ENCODE peak calls at places on chromosome 5, in seven cellular contexts. Q is GM23338, J is BJ, C is tibial nerve, O is AG04450, H is psoas muscle, Z is adrenal gland. R is an unnamed sample. For H3K27me3, the result is how much of the 10 kb centered on the place peaks cover.

GRCh38 chr5:68214472-68215207 is 916 bp upstream of the PIK3R1 start:
- DNase-seq in Q (peak), J (no peak), C (no peak), O (no peak), H (no peak), Z (no peak), R (no peak)

GRCh38 chr5:158922816-158923215 is 176.9 kb downstream of the EBF1 start:
- DNase-seq in Q (no peak), J (no peak), C (no peak), O (no peak), H (no peak), Z (no peak), R (no peak)

GRCh38 chr5:124877501-124878146 is 131.2 kb upstream of the ZNF608 start:
- DNase-seq in Q (no peak), J (no peak), C (no peak), O (no peak), H (no peak), Z (no peak), R (no peak)

GRCh38 chr5:136052692-136053335 is 24.0 kb downstream of the TGFBI start:
- DNase-seq in Q (no peak), J (no peak), C (no peak), O (no peak), H (no peak), Z (no peak), R (no peak)

GRCh38 chr5:53029608-53030007 is 40.5 kb downstream of the ITGA2 start:
- DNase-seq in Q (no peak), J (no peak), C (no peak), O (no peak), H (no peak), Z (no peak), R (no peak)

GRCh38 chr5:172775326-172776234 is 4.6 kb upstream of the DUSP1 start:
- DNase-seq in Q (no peak), J (no peak), C (peak), O (no peak), H (peak), Z (peak), R (peak)

GRCh38 chr5:757931-758697 is 26.4 kb downstream of the ZDHHC11B start:
- DNase-seq in Q (no peak), J (no peak), C (no peak), O (no peak), H (peak), Z (peak), R (peak)

GRCh38 chr5:112189328-112189840 is 229.7 kb downstream of the EPB41L4A start:
- DNase-seq in Q (no peak), J (no peak), C (no peak), O (no peak), H (no peak), Z (no peak), R (no peak)

GRCh38 chr5:157046041-157046440 is 12.9 kb downstream of the HAVCR1 start:
- DNase-seq in Q (no peak), J (no peak), C (no peak), O (no peak), H (peak), Z (peak), R (peak)

GRCh38 chr5:178213748-178214151 is 9.4 kb downstream of the HNRNPAB start:
- DNase-seq in Q (no peak), J (no peak), C (no peak), O (no peak), H (no peak), Z (no peak), R (no peak)

GRCh38 chr5:110027527-110028322 is 338.0 kb downstream of the MAN2A1 start:
- DNase-seq in Q (no peak), J (no peak), C (no peak), O (no peak), H (no peak), Z (no peak), R (no peak)

GRCh38 chr5:65209341-65209740 is 272.4 kb downstream of the ADAMTS6 start:
- DNase-seq in Q (no peak), J (peak), C (no peak), O (peak), H (no peak), Z (no peak), R (no peak)

GRCh38 chr5:174317261-174317894 is 271.9 kb downstream of the NSG2 start:
- DNase-seq in Q (peak), J (no peak), C (no peak), O (no peak), H (no peak), Z (peak), R (peak)

GRCh38 chr5:41219655-41220269 is 6.4 kb upstream of the C6 start:
- DNase-seq in Q (no peak), J (no peak), C (peak), O (no peak), H (no peak), Z (no peak), R (no peak)

GRCh38 chr5:172722309-172722815 is 48.6 kb downstream of the DUSP1 start:
- DNase-seq in Q (no peak), J (no peak), C (no peak), O (no peak), H (no peak), Z (peak), R (no peak)

GRCh38 chr5:61245486-61245885 is 83.2 kb upstream of the SMIM15 start:
- DNase-seq in Q (no peak), J (no peak), C (no peak), O (no peak), H (no peak), Z (no peak), R (no peak)

GRCh38 chr5:20360243-20360642 is 372.2 kb upstream of the CDH18 start:
- DNase-seq in Q (no peak), J (no peak), C (no peak), O (no peak), H (no peak), Z (no peak), R (no peak)

GRCh38 chr5:98872679-98873078 is 56.1 kb downstream of the CHD1 start:
- DNase-seq in Q (no peak), J (no peak), C (no peak), O (no peak), H (no peak), Z (peak), R (no peak)

GRCh38 chr5:66207800-66208561 is 63.9 kb downstream of the SREK1 start:
- DNase-seq in Q (no peak), J (no peak), C (no peak), O (no peak), H (no peak), Z (no peak), R (no peak)

GRCh38 chr5:68656936-68657857 is 436.6 kb upstream of the SLC30A5 start:
- DNase-seq in Q (peak), J (no peak), C (no peak), O (no peak), H (no peak), Z (no peak), R (no peak)

DNA sequence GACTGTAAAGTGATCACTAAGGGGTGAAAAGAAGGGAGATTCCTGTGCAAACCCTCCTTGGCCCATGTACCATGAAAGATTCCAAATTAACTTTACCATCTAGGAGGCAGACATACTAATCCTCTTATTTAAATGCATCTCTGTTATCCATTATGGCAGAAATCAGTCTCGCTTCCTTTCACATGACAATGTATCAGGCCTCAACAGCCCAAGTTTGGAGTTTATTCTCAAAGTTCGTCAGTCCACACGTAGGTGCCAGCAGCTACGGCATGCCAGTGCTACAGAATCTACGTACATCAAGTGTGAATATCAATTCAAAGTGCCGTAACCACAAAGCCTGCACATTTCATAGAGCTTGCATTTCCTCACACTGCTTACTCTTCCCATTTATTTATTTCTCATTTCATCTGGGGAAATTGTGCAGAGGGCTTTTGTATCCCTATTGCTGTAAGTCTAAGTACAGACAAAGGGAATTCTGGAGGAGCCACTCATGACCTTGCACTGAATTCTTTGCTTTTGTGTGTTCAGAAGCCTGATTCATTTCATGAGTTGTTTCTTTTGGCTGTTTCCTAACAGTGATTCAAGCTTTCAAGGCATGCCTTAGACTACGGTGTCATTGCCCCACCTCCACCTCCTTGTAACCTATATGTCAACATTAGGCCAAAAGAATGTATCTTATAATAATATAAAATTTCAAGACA is 10.0 kb downstream of the ENC1 start:
- DNase-seq in Q (no peak), J (no peak), C (no peak), O (peak), H (no peak), Z (no peak), R (no peak)
- H3K4me3 ChIP-seq in Q (peak), J (no peak), C (no peak), O (peak), H (no peak), Z (no peak), R (no peak)

GRCh38 chr5:176570044-176570443 is 20.9 kb downstream of the CDHR2 start:
- DNase-seq in Q (no peak), J (no peak), C (no peak), O (peak), H (no peak), Z (no peak), R (no peak)
- TF ChIP-seq CTCF in Q (no peak), J (no peak), C (no peak), O (peak), H (no peak), Z (no peak), R (no peak)

GRCh38 chr5:32711693-32712462 is 757 bp downstream of the NPR3 start:
- DNase-seq in Q (peak), J (no peak), C (no peak), O (no peak), H (peak), Z (peak), R (peak)
- H3K27me3 ChIP-seq in Q (half or more), J (under half), C (under half), O (under half), H (under half), Z (under half), R (under half)

GRCh38 chr5:141494761-141495455 is 6.0 kb downstream of the PCDHGC5 start:
- DNase-seq in Q (peak), J (no peak), C (no peak), O (no peak), H (no peak), Z (no peak), R (no peak)

GRCh38 chr5:141492168-141492885 is 3.4 kb downstream of the PCDHGC5 start:
- DNase-seq in Q (peak), J (no peak), C (no peak), O (no peak), H (no peak), Z (no peak), R (no peak)

GRCh38 chr5:141496038-141496437 is 7.2 kb downstream of the PCDHGC5 start:
- DNase-seq in Q (peak), J (no peak), C (no peak), O (no peak), H (no peak), Z (no peak), R (no peak)

GRCh38 chr5:141493500-141494422 is 4.9 kb downstream of the PCDHGC5 start:
- DNase-seq in Q (no peak), J (no peak), C (no peak), O (no peak), H (no peak), Z (no peak), R (no peak)

GRCh38 chr5:141495456-141495811 is 6.6 kb downstream of the PCDHGC5 start:
- DNase-seq in Q (no peak), J (no peak), C (no peak), O (no peak), H (no peak), Z (no peak), R (no peak)
- H3K4me3 ChIP-seq in Q (peak), J (no peak), C (no peak), O (no peak), H (no peak), Z (no peak), R (no peak)

R was measured in heart right ventricle.